ENCODE peak calls at places on chromosomes 11 and 22, in four cellular contexts. C, J, M and B are unnamed samples.

GRCh38 chr11:132824642-132825041 is 707.7 kb downstream of the OPCML start:
- DNase-seq in C (no peak), J (no peak), M (no peak), B (no peak)

GRCh38 chr22:18048441-18048898 is 24.1 kb upstream of the MICAL3 start:
- DNase-seq in C (no peak), J (no peak), M (no peak), B (peak; percentile 50)

GRCh38 chr11:69297926-69298777 is 4.2 kb downstream of the MYEOV start:
- DNase-seq in C (no peak), J (no peak), M (no peak), B (no peak)

GRCh38 chr11:76658651-76659650 is 11.6 kb downstream of the LRRC32 start:
- DNase-seq in C (no peak), J (no peak), M (no peak), B (no peak)

GRCh38 chr11:34357646-34358257 is at the start of gene ABTB2:
- DNase-seq in C (peak; percentile 95), J (peak; percentile 90), M (peak; percentile 99), B (peak; percentile 97)

GRCh38 chr22:46604306-46604690 is 15.9 kb upstream of the GRAMD4 start:
- DNase-seq in C (no peak), J (no peak), M (no peak), B (no peak)

GRCh38 chr22:44026630-44027511 is 2.8 kb downstream of the PARVB start:
- DNase-seq in C (peak; percentile 43), J (peak; percentile 35), M (no peak), B (no peak)

GRCh38 chr22:49881856-49882255 is 28.2 kb downstream of the ZBED4 start:
- DNase-seq in C (no peak), J (no peak), M (no peak), B (no peak)

GRCh38 chr11:48184452-48184851 is 32.2 kb upstream of the OR4B1 start:
- DNase-seq in C (no peak), J (no peak), M (no peak), B (no peak)

GRCh38 chr11:10394229-10395100 is 60.6 kb upstream of the AMPD3 start:
- DNase-seq in C (no peak), J (no peak), M (peak; percentile 26), B (no peak)

GRCh38 chr11:62137276-62137861 is 13.6 kb downstream of the INCENP start:
- DNase-seq in C (no peak), J (no peak), M (no peak), B (no peak)